ENCODE peak calls at places on chromosomes 1 and 21, in seven cellular contexts. One of them, this sample, is unnamed. For H3K27me3, the result is how much of the 10 kb centered on the place peaks cover.

GRCh38 chr1:205228052-205228451 is 306 bp downstream of the TMCC2 start:
- DNase-seq in lower lobe of right lung: no peak
- DNase-seq in fibroblast of lung: no peak
- DNase-seq in psoas muscle: no peak
- DNase-seq in cardiac muscle cell: no peak
- DNase-seq in heart right ventricle: no peak
- DNase-seq in heart left ventricle: no peak
- DNase-seq in this sample: no peak

GRCh38 chr21:45861156-45861870 is 120.3 kb upstream of the COL6A1 start:
- DNase-seq in fibroblast of lung: no peak
- DNase-seq in heart left ventricle: no peak
- DNase-seq in psoas muscle: no peak
- DNase-seq in lower lobe of right lung: no peak
- DNase-seq in cardiac muscle cell: no peak
- DNase-seq in heart right ventricle: no peak
- DNase-seq in this sample: no peak

GRCh38 chr1:211697356-211697755 is 21.9 kb upstream of the NEK2 start:
- DNase-seq in heart left ventricle: no peak
- DNase-seq in psoas muscle: no peak
- DNase-seq in heart right ventricle: no peak
- DNase-seq in lower lobe of right lung: no peak
- DNase-seq in cardiac muscle cell: no peak
- DNase-seq in fibroblast of lung: no peak
- DNase-seq in this sample: no peak

GRCh38 chr1:3359346-3360157 is 94.9 kb upstream of the ARHGEF16 start:
- DNase-seq in lower lobe of right lung: no peak
- DNase-seq in fibroblast of lung: no peak
- DNase-seq in heart right ventricle: no peak
- DNase-seq in cardiac muscle cell: no peak
- DNase-seq in psoas muscle: no peak
- DNase-seq in heart left ventricle: no peak
- DNase-seq in this sample: no peak

GRCh38 chr1:7207875-7208646 is 422.8 kb downstream of the CAMTA1 start:
- DNase-seq in cardiac muscle cell: peak
- DNase-seq in fibroblast of lung: peak
- DNase-seq in psoas muscle: no peak
- DNase-seq in lower lobe of right lung: no peak
- DNase-seq in heart right ventricle: peak
- DNase-seq in heart left ventricle: no peak
- DNase-seq in this sample: no peak

GRCh38 chr1:241357366-241358305 is 631 bp upstream of the RGS7 start:
- DNase-seq in heart left ventricle: no peak
- DNase-seq in fibroblast of lung: peak
- DNase-seq in cardiac muscle cell: peak
- DNase-seq in psoas muscle: no peak
- DNase-seq in heart right ventricle: no peak
- DNase-seq in lower lobe of right lung: no peak
- DNase-seq in this sample: no peak

GRCh38 chr21:41226853-41227252 is 58.9 kb downstream of the BACE2 start:
- DNase-seq in cardiac muscle cell: no peak
- DNase-seq in heart left ventricle: no peak
- DNase-seq in psoas muscle: no peak
- DNase-seq in lower lobe of right lung: no peak
- DNase-seq in heart right ventricle: no peak
- DNase-seq in fibroblast of lung: no peak
- DNase-seq in this sample: no peak

GRCh38 chr1:210800301-210800700 is 333.6 kb downstream of the KCNH1 start:
- DNase-seq in psoas muscle: no peak
- DNase-seq in fibroblast of lung: no peak
- DNase-seq in cardiac muscle cell: no peak
- DNase-seq in lower lobe of right lung: no peak
- DNase-seq in heart right ventricle: no peak
- DNase-seq in heart left ventricle: no peak
- DNase-seq in this sample: no peak

GRCh38 chr1:7042322-7043231 is 257.3 kb downstream of the CAMTA1 start:
- DNase-seq in psoas muscle: no peak
- DNase-seq in lower lobe of right lung: no peak
- DNase-seq in heart left ventricle: no peak
- DNase-seq in cardiac muscle cell: peak
- DNase-seq in fibroblast of lung: peak
- DNase-seq in heart right ventricle: no peak
- DNase-seq in this sample: no peak

GRCh38 chr1:235259133-235259778 is 68.7 kb downstream of the ARID4B start:
- DNase-seq in fibroblast of lung: no peak
- DNase-seq in cardiac muscle cell: no peak
- DNase-seq in lower lobe of right lung: no peak
- DNase-seq in psoas muscle: no peak
- DNase-seq in heart left ventricle: no peak
- DNase-seq in heart right ventricle: no peak
- DNase-seq in this sample: no peak

GRCh38 chr1:8255712-8256111 is 62.2 kb upstream of the SLC45A1 start:
- DNase-seq in cardiac muscle cell: no peak
- DNase-seq in fibroblast of lung: no peak
- DNase-seq in psoas muscle: no peak
- DNase-seq in lower lobe of right lung: peak
- DNase-seq in heart left ventricle: no peak
- DNase-seq in heart right ventricle: no peak
- DNase-seq in this sample: no peak

GRCh38 chr1:13807213-13807612 is 107.2 kb downstream of the PRDM2 start:
- DNase-seq in heart right ventricle: no peak
- DNase-seq in psoas muscle: no peak
- DNase-seq in heart left ventricle: no peak
- DNase-seq in cardiac muscle cell: peak
- DNase-seq in lower lobe of right lung: no peak
- DNase-seq in fibroblast of lung: no peak
- DNase-seq in this sample: no peak

DNA sequence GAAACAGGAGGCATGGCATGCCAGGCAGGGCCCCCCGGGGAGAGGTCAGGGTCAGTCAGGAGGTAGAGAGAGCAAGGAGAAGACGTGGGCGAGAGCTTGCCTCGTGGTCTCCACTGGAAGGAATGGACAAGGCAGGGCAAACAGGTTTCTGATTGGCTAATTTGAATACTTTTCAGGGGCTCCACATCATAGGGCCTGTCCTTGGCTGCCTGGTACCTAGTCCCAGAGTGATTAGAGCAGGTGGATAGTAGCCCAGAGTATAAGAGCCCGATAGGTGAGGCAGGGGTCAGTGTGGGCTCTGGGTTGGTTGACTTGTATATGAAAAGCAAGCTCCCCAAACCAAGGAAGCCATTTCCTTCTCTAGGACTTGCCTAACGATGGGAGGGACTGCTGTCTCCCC is 178.6 kb downstream of the ZP4 start:
- DNase-seq in psoas muscle: no peak
- DNase-seq in fibroblast of lung: no peak
- DNase-seq in heart right ventricle: no peak
- DNase-seq in heart left ventricle: no peak
- DNase-seq in lower lobe of right lung: no peak
- DNase-seq in cardiac muscle cell: no peak
- DNase-seq in this sample: no peak
- TF ChIP-seq CTCF in psoas muscle: no peak
- TF ChIP-seq CTCF in fibroblast of lung: no peak
- TF ChIP-seq CTCF in heart right ventricle: no peak
- TF ChIP-seq CTCF in heart left ventricle: no peak
- TF ChIP-seq CTCF in lower lobe of right lung: no peak
- TF ChIP-seq CTCF in cardiac muscle cell: no peak
- TF ChIP-seq CTCF in this sample: no peak

GRCh38 chr1:17286646-17287045 is 21.4 kb upstream of the PADI4 start:
- DNase-seq in cardiac muscle cell: no peak
- DNase-seq in lower lobe of right lung: no peak
- DNase-seq in heart left ventricle: no peak
- DNase-seq in heart right ventricle: no peak
- DNase-seq in fibroblast of lung: no peak
- DNase-seq in psoas muscle: no peak
- DNase-seq in this sample: no peak

GRCh38 chr1:17290553-17290952 is 17.4 kb upstream of the PADI4 start:
- DNase-seq in heart right ventricle: no peak
- DNase-seq in psoas muscle: no peak
- DNase-seq in heart left ventricle: no peak
- DNase-seq in cardiac muscle cell: no peak
- DNase-seq in lower lobe of right lung: no peak
- DNase-seq in fibroblast of lung: no peak
- DNase-seq in this sample: no peak

GRCh38 chr1:17282836-17283235 is 25.2 kb upstream of the PADI4 start:
- DNase-seq in lower lobe of right lung: no peak
- DNase-seq in cardiac muscle cell: no peak
- DNase-seq in psoas muscle: no peak
- DNase-seq in heart left ventricle: no peak
- DNase-seq in heart right ventricle: no peak
- DNase-seq in fibroblast of lung: no peak
- DNase-seq in this sample: no peak

GRCh38 chr1:17289756-17290155 is 18.2 kb upstream of the PADI4 start:
- DNase-seq in psoas muscle: no peak
- DNase-seq in cardiac muscle cell: peak
- DNase-seq in heart left ventricle: no peak
- DNase-seq in heart right ventricle: no peak
- DNase-seq in lower lobe of right lung: no peak
- DNase-seq in fibroblast of lung: peak
- DNase-seq in this sample: no peak

DNA sequence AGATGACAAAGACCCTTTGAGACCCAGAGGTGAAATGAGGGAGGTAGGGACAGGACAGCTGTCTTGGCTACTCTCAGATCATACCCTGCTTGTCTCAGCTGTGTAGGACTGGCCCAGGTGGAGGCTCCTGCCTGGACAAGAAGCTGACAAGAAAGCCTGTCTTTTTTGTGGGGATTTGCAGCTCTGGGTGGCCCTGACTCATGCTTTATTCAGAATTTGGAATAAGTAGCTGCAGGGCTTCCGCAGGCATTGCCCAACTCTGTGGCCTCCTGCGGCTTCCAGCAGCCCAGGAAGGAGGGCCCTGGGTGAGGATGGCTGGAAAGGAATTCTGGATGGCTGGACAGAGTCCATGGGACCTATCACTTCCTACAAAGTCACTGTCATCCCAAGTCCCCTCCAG is 20.6 kb upstream of the PADI4 start:
- DNase-seq in heart left ventricle: no peak
- DNase-seq in psoas muscle: no peak
- DNase-seq in cardiac muscle cell: peak
- DNase-seq in lower lobe of right lung: no peak
- DNase-seq in heart right ventricle: no peak
- DNase-seq in fibroblast of lung: peak
- DNase-seq in this sample: no peak
- H3K27me3 ChIP-seq in heart left ventricle: under half
- H3K27me3 ChIP-seq in psoas muscle: under half
- H3K27me3 ChIP-seq in cardiac muscle cell: under half
- H3K27me3 ChIP-seq in lower lobe of right lung: under half
- H3K27me3 ChIP-seq in heart right ventricle: under half
- H3K27me3 ChIP-seq in fibroblast of lung: under half
- H3K27me3 ChIP-seq in this sample: under half

GRCh38 chr1:232675898-232676297 is 46.0 kb upstream of the SIPA1L2 start:
- DNase-seq in psoas muscle: no peak
- DNase-seq in fibroblast of lung: no peak
- DNase-seq in cardiac muscle cell: no peak
- DNase-seq in heart right ventricle: no peak
- DNase-seq in lower lobe of right lung: no peak
- DNase-seq in heart left ventricle: no peak
- DNase-seq in this sample: no peak

GRCh38 chr1:232676307-232676706 is 46.4 kb upstream of the SIPA1L2 start:
- DNase-seq in fibroblast of lung: no peak
- DNase-seq in heart right ventricle: no peak
- DNase-seq in heart left ventricle: no peak
- DNase-seq in psoas muscle: no peak
- DNase-seq in cardiac muscle cell: no peak
- DNase-seq in lower lobe of right lung: no peak
- DNase-seq in this sample: no peak

GRCh38 chr1:232669981-232670763 is 40.2 kb upstream of the SIPA1L2 start:
- DNase-seq in heart left ventricle: no peak
- DNase-seq in cardiac muscle cell: no peak
- DNase-seq in psoas muscle: no peak
- DNase-seq in fibroblast of lung: peak
- DNase-seq in heart right ventricle: no peak
- DNase-seq in lower lobe of right lung: no peak
- DNase-seq in this sample: no peak

GRCh38 chr1:232678185-232678886 is 48.4 kb upstream of the SIPA1L2 start:
- DNase-seq in lower lobe of right lung: no peak
- DNase-seq in fibroblast of lung: peak
- DNase-seq in cardiac muscle cell: no peak
- DNase-seq in heart right ventricle: no peak
- DNase-seq in psoas muscle: no peak
- DNase-seq in heart left ventricle: no peak
- DNase-seq in this sample: no peak

DNA sequence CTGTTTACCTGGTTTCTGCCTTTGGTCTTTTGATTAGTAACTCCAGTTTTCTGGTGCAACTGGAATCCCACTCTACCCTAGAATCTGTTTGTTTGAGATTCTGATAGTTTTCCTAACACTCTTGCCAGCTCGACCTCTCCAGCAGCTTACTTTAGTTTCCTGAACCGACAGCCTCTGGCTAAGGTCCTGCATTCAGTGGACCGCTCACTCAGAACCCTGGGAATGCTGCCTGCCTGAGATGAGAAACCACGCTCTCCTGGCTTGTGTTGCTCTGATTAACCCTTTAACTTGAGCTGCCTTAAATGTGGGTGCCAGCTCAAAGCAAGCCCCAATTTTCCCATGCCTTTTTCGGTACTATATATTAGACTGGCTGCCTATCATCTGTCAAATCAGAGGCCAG is 45.3 kb upstream of the SIPA1L2 start:
- DNase-seq in psoas muscle: no peak
- DNase-seq in lower lobe of right lung: no peak
- DNase-seq in fibroblast of lung: peak
- DNase-seq in heart right ventricle: no peak
- DNase-seq in cardiac muscle cell: peak
- DNase-seq in heart left ventricle: no peak
- DNase-seq in this sample: no peak
- H3K4me3 ChIP-seq in psoas muscle: no peak
- H3K4me3 ChIP-seq in lower lobe of right lung: no peak
- H3K4me3 ChIP-seq in fibroblast of lung: no peak
- H3K4me3 ChIP-seq in heart right ventricle: no peak
- H3K4me3 ChIP-seq in cardiac muscle cell: no peak
- H3K4me3 ChIP-seq in heart left ventricle: no peak
- H3K4me3 ChIP-seq in this sample: no peak

DNA sequence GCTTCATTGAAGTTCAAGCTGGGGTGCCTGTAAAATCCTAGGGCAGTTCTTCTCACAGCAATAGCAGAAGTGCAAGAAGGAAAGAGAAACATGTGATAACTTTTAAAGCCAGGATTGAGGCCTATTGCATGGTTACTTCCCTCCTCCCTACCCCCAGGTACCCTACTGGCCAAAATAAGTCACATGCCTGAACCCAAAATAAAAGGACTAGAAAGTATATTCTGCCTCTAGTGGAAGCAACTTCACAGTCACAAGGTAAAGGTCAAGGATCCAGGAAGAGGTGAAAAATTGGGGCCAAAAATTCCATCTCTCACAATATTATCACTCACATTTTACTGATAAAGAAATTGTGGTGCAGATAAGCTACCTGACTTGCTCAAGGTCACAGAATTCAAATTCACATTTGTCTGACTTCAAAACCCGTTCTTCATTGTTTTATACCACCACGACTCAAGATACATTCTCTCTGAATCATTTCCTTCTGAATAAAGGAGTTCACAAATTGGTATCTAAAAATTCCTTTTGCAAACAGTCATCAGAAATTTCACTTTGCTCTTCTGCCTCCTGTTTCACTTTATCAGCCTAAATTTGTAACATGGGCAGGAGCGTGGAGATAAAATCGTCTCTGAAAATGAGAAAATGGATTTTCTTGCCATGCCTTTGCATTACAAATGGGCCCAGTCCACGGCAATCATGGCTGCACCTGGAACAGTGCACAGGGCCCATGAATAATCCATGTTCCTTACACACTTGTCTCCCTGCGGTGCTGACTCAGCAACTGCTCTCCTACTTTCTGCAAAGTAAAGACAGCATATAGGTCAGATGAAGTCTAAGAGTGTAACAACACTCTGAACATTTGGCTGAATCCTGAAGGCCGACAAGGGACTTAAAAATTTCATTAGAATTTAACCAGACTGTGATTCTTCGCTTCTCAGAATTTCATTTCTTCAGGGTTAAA is 485.3 kb upstream of the NFIA start:
- DNase-seq in cardiac muscle cell: peak
- DNase-seq in heart right ventricle: no peak
- DNase-seq in fibroblast of lung: peak
- DNase-seq in lower lobe of right lung: no peak
- DNase-seq in heart left ventricle: no peak
- DNase-seq in psoas muscle: no peak
- DNase-seq in this sample: no peak
- TF ChIP-seq CTCF in cardiac muscle cell: peak
- TF ChIP-seq CTCF in heart right ventricle: no peak
- TF ChIP-seq CTCF in fibroblast of lung: no peak
- TF ChIP-seq CTCF in lower lobe of right lung: no peak
- TF ChIP-seq CTCF in heart left ventricle: no peak
- TF ChIP-seq CTCF in psoas muscle: no peak
- TF ChIP-seq CTCF in this sample: no peak

This sample was measured in esophagus muscularis mucosa.